ENCODE peak calls at places on chromosomes 7 and 10, in four cellular contexts. One of them, this sample, is unnamed.

GRCh38 chr10:17784701-17785100 is 24.4 kb upstream of the MRC1 start:
- DNase-seq in NCI-H510A treated with DMSO at 0.1 percent for 48 hours: no peak
- DNase-seq in GM03348: peak
- DNase-seq in Daoy: peak
- DNase-seq in this sample: no peak

GRCh38 chr10:132789659-132790148 is 3.8 kb upstream of the NKX6-2 start:
- DNase-seq in NCI-H510A treated with DMSO at 0.1 percent for 48 hours: no peak
- DNase-seq in GM03348: no peak
- DNase-seq in Daoy: no peak
- DNase-seq in this sample: no peak

GRCh38 chr7:26367219-26367711 is 75.6 kb downstream of the SNX10 start:
- DNase-seq in Daoy: no peak
- DNase-seq in GM03348: no peak
- DNase-seq in NCI-H510A treated with DMSO at 0.1 percent for 48 hours: no peak
- DNase-seq in this sample: no peak

GRCh38 chr10:33732176-33733025 is 397.9 kb upstream of the NRP1 start:
- DNase-seq in NCI-H510A treated with DMSO at 0.1 percent for 48 hours: no peak
- DNase-seq in GM03348: no peak
- DNase-seq in Daoy: no peak
- DNase-seq in this sample: peak

GRCh38 chr7:127594490-127594889 is 954 bp downstream of the FSCN3 start:
- DNase-seq in NCI-H510A treated with DMSO at 0.1 percent for 48 hours: no peak
- DNase-seq in GM03348: no peak
- DNase-seq in Daoy: no peak
- DNase-seq in this sample: no peak

GRCh38 chr10:31897506-31897905 is 31.1 kb downstream of the ARHGAP12 start:
- DNase-seq in NCI-H510A treated with DMSO at 0.1 percent for 48 hours: no peak
- DNase-seq in GM03348: no peak
- DNase-seq in Daoy: no peak
- DNase-seq in this sample: no peak

GRCh38 chr10:95285556-95285955 is 5.2 kb downstream of the PDLIM1 start:
- DNase-seq in Daoy: no peak
- DNase-seq in GM03348: no peak
- DNase-seq in NCI-H510A treated with DMSO at 0.1 percent for 48 hours: no peak
- DNase-seq in this sample: no peak

GRCh38 chr7:115635367-115635766 is 395.2 kb downstream of the TFEC start:
- DNase-seq in Daoy: no peak
- DNase-seq in NCI-H510A treated with DMSO at 0.1 percent for 48 hours: no peak
- DNase-seq in GM03348: peak
- DNase-seq in this sample: no peak

GRCh38 chr10:69684020-69684980 is 54.3 kb downstream of the FAM241B start:
- DNase-seq in NCI-H510A treated with DMSO at 0.1 percent for 48 hours: peak
- DNase-seq in GM03348: no peak
- DNase-seq in Daoy: peak
- DNase-seq in this sample: no peak

GRCh38 chr7:106418094-106418493 is 133.3 kb upstream of the NAMPT start:
- DNase-seq in GM03348: no peak
- DNase-seq in NCI-H510A treated with DMSO at 0.1 percent for 48 hours: no peak
- DNase-seq in Daoy: no peak
- DNase-seq in this sample: no peak

GRCh38 chr10:28840954-28841353 is 163.6 kb downstream of the BAMBI start:
- DNase-seq in NCI-H510A treated with DMSO at 0.1 percent for 48 hours: no peak
- DNase-seq in Daoy: no peak
- DNase-seq in GM03348: no peak
- DNase-seq in this sample: no peak

GRCh38 chr7:23293500-23294073 is 5.6 kb upstream of the MALSU1 start:
- DNase-seq in NCI-H510A treated with DMSO at 0.1 percent for 48 hours: no peak
- DNase-seq in GM03348: no peak
- DNase-seq in Daoy: no peak
- DNase-seq in this sample: no peak

GRCh38 chr7:81173766-81174281 is 255.0 kb upstream of the SEMA3C start:
- DNase-seq in Daoy: peak
- DNase-seq in GM03348: no peak
- DNase-seq in NCI-H510A treated with DMSO at 0.1 percent for 48 hours: no peak
- DNase-seq in this sample: no peak

GRCh38 chr10:75398630-75399460 is 2.7 kb downstream of the ZNF503 start:
- DNase-seq in NCI-H510A treated with DMSO at 0.1 percent for 48 hours: no peak
- DNase-seq in GM03348: peak
- DNase-seq in Daoy: no peak
- DNase-seq in this sample: no peak

GRCh38 chr7:82945480-82945879 is 217.2 kb downstream of the PCLO start:
- DNase-seq in NCI-H510A treated with DMSO at 0.1 percent for 48 hours: no peak
- DNase-seq in GM03348: no peak
- DNase-seq in Daoy: peak
- DNase-seq in this sample: no peak

GRCh38 chr7:96202102-96202501 is 119.8 kb downstream of the SLC25A13 start:
- DNase-seq in NCI-H510A treated with DMSO at 0.1 percent for 48 hours: no peak
- DNase-seq in GM03348: no peak
- DNase-seq in Daoy: no peak
- DNase-seq in this sample: no peak

GRCh38 chr7:17769918-17770317 is 170.4 kb downstream of the SNX13 start:
- DNase-seq in NCI-H510A treated with DMSO at 0.1 percent for 48 hours: peak
- DNase-seq in GM03348: peak
- DNase-seq in Daoy: peak
- DNase-seq in this sample: peak

GRCh38 chr10:124095096-124095495 is 1.7 kb upstream of the CHST15 start:
- DNase-seq in NCI-H510A treated with DMSO at 0.1 percent for 48 hours: no peak
- DNase-seq in Daoy: peak
- DNase-seq in GM03348: no peak
- DNase-seq in this sample: no peak

GRCh38 chr7:28203498-28204240 is 23.1 kb upstream of the JAZF1 start:
- DNase-seq in GM03348: peak
- DNase-seq in NCI-H510A treated with DMSO at 0.1 percent for 48 hours: no peak
- DNase-seq in Daoy: no peak
- DNase-seq in this sample: no peak

GRCh38 chr10:7559447-7559846 is 107.3 kb downstream of the ITIH5 start:
- DNase-seq in Daoy: no peak
- DNase-seq in GM03348: no peak
- DNase-seq in NCI-H510A treated with DMSO at 0.1 percent for 48 hours: no peak
- DNase-seq in this sample: no peak

GRCh38 chr7:39465055-39465929 is 100.9 kb upstream of the YAE1 start:
- DNase-seq in GM03348: peak
- DNase-seq in Daoy: peak
- DNase-seq in NCI-H510A treated with DMSO at 0.1 percent for 48 hours: peak
- DNase-seq in this sample: peak

GRCh38 chr10:94402204-94403033 is at the start of gene TBC1D12:
- DNase-seq in Daoy: peak
- DNase-seq in NCI-H510A treated with DMSO at 0.1 percent for 48 hours: peak
- DNase-seq in GM03348: peak
- DNase-seq in this sample: peak

GRCh38 chr10:101655581-101655980 is 39.4 kb downstream of the FBXW4 start:
- DNase-seq in GM03348: peak
- DNase-seq in Daoy: no peak
- DNase-seq in NCI-H510A treated with DMSO at 0.1 percent for 48 hours: no peak
- DNase-seq in this sample: no peak

GRCh38 chr7:122340427-122340826 is 35.9 kb upstream of the FEZF1 start:
- DNase-seq in GM03348: no peak
- DNase-seq in NCI-H510A treated with DMSO at 0.1 percent for 48 hours: no peak
- DNase-seq in Daoy: no peak
- DNase-seq in this sample: no peak

GRCh38 chr10:132492323-132493035 is 45.1 kb upstream of the INPP5A start:
- DNase-seq in NCI-H510A treated with DMSO at 0.1 percent for 48 hours: no peak
- DNase-seq in GM03348: no peak
- DNase-seq in Daoy: no peak
- DNase-seq in this sample: no peak

GRCh38 chr10:28959850-28960501 is 282.7 kb downstream of the BAMBI start:
- DNase-seq in GM03348: no peak
- DNase-seq in Daoy: no peak
- DNase-seq in NCI-H510A treated with DMSO at 0.1 percent for 48 hours: no peak
- DNase-seq in this sample: no peak

GRCh38 chr7:51785171-51785570 is 468.6 kb upstream of the COBL start:
- DNase-seq in Daoy: no peak
- DNase-seq in NCI-H510A treated with DMSO at 0.1 percent for 48 hours: no peak
- DNase-seq in GM03348: no peak
- DNase-seq in this sample: no peak

GRCh38 chr7:66681491-66682349 is 53.0 kb downstream of the KCTD7 start:
- DNase-seq in GM03348: peak
- DNase-seq in Daoy: peak
- DNase-seq in NCI-H510A treated with DMSO at 0.1 percent for 48 hours: peak
- DNase-seq in this sample: peak

GRCh38 chr7:20307901-20308300 is 22.8 kb upstream of the ITGB8 start:
- DNase-seq in Daoy: peak
- DNase-seq in NCI-H510A treated with DMSO at 0.1 percent for 48 hours: peak
- DNase-seq in GM03348: no peak
- DNase-seq in this sample: no peak

GRCh38 chr7:74364061-74364460 is 74.9 kb downstream of the CLIP2 start:
- DNase-seq in GM03348: no peak
- DNase-seq in Daoy: no peak
- DNase-seq in NCI-H510A treated with DMSO at 0.1 percent for 48 hours: no peak
- DNase-seq in this sample: no peak

GRCh38 chr7:123769371-123769770 is 20.6 kb upstream of the WASL start:
- DNase-seq in Daoy: peak
- DNase-seq in GM03348: peak
- DNase-seq in NCI-H510A treated with DMSO at 0.1 percent for 48 hours: peak
- DNase-seq in this sample: no peak

GRCh38 chr10:56547163-56547562 is 186.1 kb upstream of the ZWINT start:
- DNase-seq in GM03348: no peak
- DNase-seq in NCI-H510A treated with DMSO at 0.1 percent for 48 hours: peak
- DNase-seq in Daoy: no peak
- DNase-seq in this sample: no peak

GRCh38 chr10:88794731-88795130 is 7.8 kb upstream of the LIPM start:
- DNase-seq in GM03348: peak
- DNase-seq in Daoy: no peak
- DNase-seq in NCI-H510A treated with DMSO at 0.1 percent for 48 hours: no peak
- DNase-seq in this sample: no peak

GRCh38 chr7:51324206-51324884 is 7.7 kb upstream of the COBL start:
- DNase-seq in GM03348: no peak
- DNase-seq in NCI-H510A treated with DMSO at 0.1 percent for 48 hours: no peak
- DNase-seq in Daoy: no peak
- DNase-seq in this sample: no peak

This sample was measured in A673.